ENCODE peak calls at places on chromosomes 4 and X, in seven cellular contexts. U is activated CD4-positive, CD25-positive, alpha-beta regulatory T cell treated with anti-CD3 and anti-CD28 coated beads, Interleukin-2, amount 50 U/mL, for 16 hours; X is cardiac muscle cell; D is epithelial cell of esophagus; E is naive thymus-derived CD4-positive, alpha-beta T cell; T is activated gamma-delta T cell treated with Interleukin-2 at 50 U/mL for 16 hours; A is AG10803. F is an unnamed sample.

GRCh38 chr4:148926861-148927260 is 484.6 kb upstream of the NR3C2 start:
- DNase-seq in U (no peak), X (no peak), D (peak; percentile 60), E (no peak), T (no peak), A (peak; percentile 14), F (peak; percentile 17)

GRCh38 chr4:22850630-22851029 is 157.9 kb downstream of the GBA3 start:
- DNase-seq in U (no peak), X (no peak), D (no peak), E (no peak), T (no peak), A (no peak), F (no peak)

GRCh38 chr4:185318679-185319078 is 77.0 kb downstream of the LRP2BP start:
- DNase-seq in U (no peak), X (no peak), D (peak; percentile 51), E (no peak), T (no peak), A (no peak), F (peak; percentile 20)

GRCh38 chrX:47218920-47219815 is 687 bp downstream of the CDK16 start:
- DNase-seq in U (no peak), X (peak; percentile 69), D (no peak), E (peak; percentile 19), T (peak; percentile 42), A (no peak), F (no peak)

GRCh38 chrX:82224961-82225360 is 1023.1 kb downstream of the SH3BGRL start:
- DNase-seq in U (no peak), X (no peak), D (no peak), E (no peak), T (no peak), A (no peak), F (no peak)

GRCh38 chr4:112813790-112814189 is 176.8 kb downstream of the LARP7 start:
- DNase-seq in U (no peak), X (no peak), D (peak; percentile 8), E (no peak), T (no peak), A (peak; percentile 57), F (peak; percentile 24)

GRCh38 chrX:42020225-42020624 is 96.9 kb upstream of the CASK start:
- DNase-seq in U (no peak), X (no peak), D (no peak), E (no peak), T (no peak), A (no peak), F (no peak)

GRCh38 chr4:186724861-186725419 is 1.3 kb upstream of the FAT1 start:
- DNase-seq in U (no peak), X (peak; percentile 23), D (peak; percentile 38), E (no peak), T (no peak), A (peak; percentile 34), F (peak; percentile 55)

GRCh38 chr4:110675406-110675805 is 52.5 kb upstream of the PITX2 start:
- DNase-seq in U (no peak), X (no peak), D (no peak), E (no peak), T (no peak), A (peak; percentile 43), F (no peak)

F was measured in cardiac fibroblast.